ENCODE peak calls at places on chromosomes 4 and X, in four cellular contexts. F is GM12878, H is K562, K is HepG2. V is an unnamed sample.

GRCh38 chr4:93788712-93789111 is 39.8 kb upstream of the ATOH1 start:
- DNase-seq in F (no peak), H (peak; percentile 8), K (peak; percentile 7), V (peak; percentile 65)

GRCh38 chrX:102964941-102965340 is 27.9 kb downstream of the RAB40AL start:
- DNase-seq in F (no peak), H (no peak), K (no peak), V (no peak)

GRCh38 chr4:177349191-177349590 is 39.5 kb downstream of the NEIL3 start:
- DNase-seq in F (no peak), H (no peak), K (no peak), V (peak; percentile 11)

GRCh38 chrX:151680805-151681204 is 14.5 kb upstream of the PRRG3 start:
- DNase-seq in F (peak; percentile 12), H (peak; percentile 78), K (peak; percentile 45), V (peak; percentile 75)

GRCh38 chrX:127888767-127889166 is 163.4 kb downstream of the ACTRT1 start:
- DNase-seq in F (no peak), H (peak; percentile 24), K (no peak), V (no peak)

GRCh38 chrX:154652311-154653047 is 900 bp downstream of the CTAG2 start:
- DNase-seq in F (no peak), H (no peak), K (no peak), V (no peak)

GRCh38 chr4:147371661-147372060 is 109.2 kb upstream of the EDNRA start:
- DNase-seq in F (no peak), H (no peak), K (no peak), V (no peak)

GRCh38 chrX:72340572-72340971 is 34.9 kb upstream of the CITED1 start:
- DNase-seq in F (no peak), H (peak; percentile 6), K (no peak), V (no peak)

GRCh38 chrX:151505796-151506195 is 57.7 kb upstream of the PASD1 start:
- DNase-seq in F (no peak), H (peak; percentile 49), K (peak; percentile 3), V (peak; percentile 62)

GRCh38 chrX:55801811-55802210 is 84.3 kb downstream of the RRAGB start:
- DNase-seq in F (no peak), H (no peak), K (no peak), V (peak; percentile 3)

GRCh38 chr4:158282252-158282651 is 72.0 kb downstream of the TMEM144 start:
- DNase-seq in F (no peak), H (peak; percentile 51), K (no peak), V (no peak)

GRCh38 chrX:119755981-119756533 is 2.3 kb upstream of the SOWAHD start:
- DNase-seq in F (peak; percentile 85), H (no peak), K (peak; percentile 14), V (no peak)

GRCh38 chrX:112867570-112867969 is 26.9 kb upstream of the AMOT start:
- DNase-seq in F (no peak), H (no peak), K (no peak), V (peak; percentile 61)

GRCh38 chrX:104668550-104668949 is 102.6 kb downstream of the IL1RAPL2 start:
- DNase-seq in F (no peak), H (peak; percentile 0), K (no peak), V (peak; percentile 33)

GRCh38 chr4:85968945-85969830 is 390.7 kb downstream of the MAPK10 start:
- DNase-seq in F (no peak), H (peak; percentile 33), K (peak; percentile 33), V (peak; percentile 73)

GRCh38 chrX:15750611-15751159 is 12.6 kb downstream of the CA5B start:
- DNase-seq in F (no peak), H (no peak), K (no peak), V (no peak)

GRCh38 chr4:54942735-54943134 is 182.7 kb downstream of the KDR start:
- DNase-seq in F (no peak), H (no peak), K (no peak), V (no peak)

GRCh38 chr4:22988526-22988925 is 295.8 kb downstream of the GBA3 start:
- DNase-seq in F (no peak), H (no peak), K (no peak), V (no peak)

GRCh38 chr4:75781328-75781727 is 57.0 kb downstream of the USO1 start:
- DNase-seq in F (no peak), H (no peak), K (no peak), V (no peak)

GRCh38 chr4:75705198-75705712 is 19.1 kb upstream of the USO1 start:
- DNase-seq in F (no peak), H (no peak), K (no peak), V (peak; percentile 92)

GRCh38 chr4:165540206-165540865 is 161.5 kb downstream of the CPE start:
- DNase-seq in F (no peak), H (no peak), K (no peak), V (no peak)

GRCh38 chr4:85113706-85114105 is 147.2 kb upstream of the WDFY3 start:
- DNase-seq in F (no peak), H (no peak), K (no peak), V (no peak)

GRCh38 chrX:24186483-24186882 is 37.0 kb downstream of the ZFX start:
- DNase-seq in F (no peak), H (no peak), K (no peak), V (no peak)

GRCh38 chr4:24640433-24640832 is 56.1 kb upstream of the DHX15 start:
- DNase-seq in F (no peak), H (peak; percentile 6), K (no peak), V (no peak)

GRCh38 chr4:99300934-99301333 is 10.1 kb upstream of the ADH1A start:
- DNase-seq in F (no peak), H (peak; percentile 8), K (peak; percentile 58), V (no peak)

GRCh38 chr4:141275834-141276233 is 55.1 kb downstream of the ZNF330 start:
- DNase-seq in F (no peak), H (no peak), K (no peak), V (no peak)

GRCh38 chr4:187606581-187606980 is 389.0 kb upstream of the ZFP42 start:
- DNase-seq in F (no peak), H (peak; percentile 46), K (peak; percentile 50), V (peak; percentile 77)

GRCh38 chr4:148984951-148985350 is 542.7 kb upstream of the NR3C2 start:
- DNase-seq in F (no peak), H (no peak), K (no peak), V (no peak)

GRCh38 chr4:141771889-141772830 is 135.8 kb downstream of the IL15 start:
- DNase-seq in F (peak; percentile 52), H (no peak), K (no peak), V (peak; percentile 11)

GRCh38 chrX:15781964-15782711 is 8.1 kb upstream of the ZRSR2 start:
- DNase-seq in F (peak; percentile 57), H (no peak), K (no peak), V (no peak)

GRCh38 chr4:149645790-149646189 is 169.9 kb downstream of the IQCM start:
- DNase-seq in F (no peak), H (no peak), K (no peak), V (peak; percentile 72)

GRCh38 chr4:147360301-147360700 is 120.6 kb upstream of the EDNRA start:
- DNase-seq in F (no peak), H (no peak), K (no peak), V (no peak)

GRCh38 chrX:47145408-47146120 is 543 bp downstream of the RBM10 start:
- DNase-seq in F (no peak), H (peak; percentile 13), K (no peak), V (no peak)

GRCh38 chr4:26418107-26418506 is 72.2 kb downstream of the CCKAR start:
- DNase-seq in F (no peak), H (no peak), K (no peak), V (no peak)

GRCh38 chr4:99414401-99414800 is 20.7 kb downstream of the ADH7 start:
- DNase-seq in F (no peak), H (no peak), K (no peak), V (no peak)

GRCh38 chr4:153142700-153143438 is 61.4 kb upstream of the TRIM2 start:
- DNase-seq in F (no peak), H (peak; percentile 68), K (peak; percentile 63), V (peak; percentile 90)

GRCh38 chrX:155718964-155719586 is 106.3 kb upstream of the TMLHE start:
- DNase-seq in F (no peak), H (no peak), K (no peak), V (no peak)
- H2AFZ ChIP-seq in F (no peak overlapping the region), H (no peak overlapping the region), K (no peak overlapping the region), V (no peak overlapping the region)

GRCh38 chr4:164212714-164213113 is 541.2 kb upstream of the SMIM31 start:
- DNase-seq in F (no peak), H (no peak), K (no peak), V (no peak)

GRCh38 chr4:164210377-164210776 is 543.6 kb upstream of the SMIM31 start:
- DNase-seq in F (no peak), H (no peak), K (no peak), V (no peak)

GRCh38 chr4:164212134-164212533 is 541.8 kb upstream of the SMIM31 start:
- DNase-seq in F (no peak), H (no peak), K (no peak), V (no peak)

DNA sequence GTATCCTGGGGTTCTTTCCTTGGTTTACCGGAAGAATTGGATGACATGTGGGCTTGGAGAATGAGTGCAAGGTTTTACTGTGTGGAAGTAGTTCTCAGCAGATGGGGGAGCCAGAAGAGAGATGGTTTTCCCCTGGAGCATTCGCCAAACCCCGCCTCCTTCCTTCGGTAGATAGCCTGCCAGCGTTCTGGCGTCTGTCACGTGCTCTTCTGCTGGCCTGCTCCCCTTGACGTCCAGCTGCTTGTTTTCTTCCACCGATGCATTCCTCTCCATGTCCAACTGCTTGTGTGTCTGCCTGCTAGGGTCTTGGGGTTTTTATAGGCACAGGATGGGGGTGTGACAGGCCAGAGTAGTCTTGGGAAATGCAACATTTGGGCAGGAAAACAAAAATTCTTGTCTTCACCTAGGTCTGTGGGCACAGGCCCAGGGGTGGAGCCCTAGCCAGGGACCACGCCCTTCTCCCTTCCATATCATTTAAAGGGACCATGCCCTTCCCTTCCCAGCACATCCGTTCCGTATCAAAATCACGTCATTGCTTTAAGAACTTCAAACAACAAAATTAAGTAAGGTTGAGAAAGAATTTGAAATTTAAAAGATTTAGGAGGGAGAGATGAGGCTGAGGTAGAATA is 538.7 kb upstream of the SMIM31 start:
- DNase-seq in F (no peak), H (peak; percentile 11), K (no peak), V (peak; percentile 29)
- TF ChIP-seq CREB1 in F (no peak), H (no peak), K (no peak), V (no peak)

DNA sequence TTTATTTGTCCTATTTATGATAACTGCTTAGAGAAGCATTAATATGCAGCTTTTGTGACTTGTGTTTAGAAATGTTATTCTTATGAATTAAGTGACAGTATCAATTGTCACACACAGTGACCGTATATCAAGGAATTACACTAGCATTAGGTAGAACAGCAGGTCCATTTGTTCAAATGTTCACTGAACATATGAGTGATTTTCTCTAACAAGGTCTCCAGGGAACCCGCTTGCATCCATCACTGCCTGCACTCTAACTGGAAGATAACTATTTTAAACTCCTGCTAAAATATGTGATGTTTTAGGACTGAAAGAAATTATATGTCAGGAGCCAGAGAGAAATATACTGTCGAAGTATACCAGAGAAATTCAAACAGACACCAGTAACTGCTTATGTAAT is 1395.7 kb downstream of the PCDH18 start:
- DNase-seq in F (no peak), H (no peak), K (no peak), V (no peak)
- TF ChIP-seq REST in F (no peak), H (no peak), K (no peak), V (no peak)

GRCh38 chr4:39102297-39102696 is 40.3 kb downstream of the KLHL5 start:
- DNase-seq in F (no peak), H (no peak), K (no peak), V (no peak)
- H2AFZ ChIP-seq in F (no peak overlapping the region), H (no peak overlapping the region), K (no peak overlapping the region), V (no peak overlapping the region)

GRCh38 chrX:139044680-139045079 is 333.2 kb upstream of the FGF13 start:
- DNase-seq in F (no peak), H (no peak), K (no peak), V (no peak)

GRCh38 chrX:139052461-139052860 is 340.9 kb upstream of the FGF13 start:
- DNase-seq in F (no peak), H (no peak), K (no peak), V (no peak)

GRCh38 chrX:139049455-139049854 is 337.9 kb upstream of the FGF13 start:
- DNase-seq in F (no peak), H (no peak), K (no peak), V (no peak)
- TF ChIP-seq CREB1 in F (no peak), H (no peak), K (no peak), V (no peak)

V was measured in GM23338.